ENCODE peak calls at places on chromosomes 4 and X, in seven cellular contexts. One of them, this sample, is unnamed.

GRCh38 chr4:118734491-118735205 is 49.5 kb downstream of the METTL14 start:
- DNase-seq in neural crest cell: no peak
- DNase-seq in substantia nigra: no peak
- DNase-seq in T-helper 9 cell: no peak
- DNase-seq in H9: no peak
- DNase-seq in M059J: no peak
- DNase-seq in activated CD4-positive, alpha-beta T cell treated with anti-CD3 and anti-CD28 coated beads, Interleukin-2, amount 50 U/mL, for 1 hour: no peak
- DNase-seq in this sample: no peak

GRCh38 chr4:119010909-119011606 is 122.4 kb downstream of the SYNPO2 start:
- DNase-seq in neural crest cell: no peak
- DNase-seq in substantia nigra: no peak
- DNase-seq in T-helper 9 cell: no peak
- DNase-seq in H9: no peak
- DNase-seq in M059J: no peak
- DNase-seq in activated CD4-positive, alpha-beta T cell treated with anti-CD3 and anti-CD28 coated beads, Interleukin-2, amount 50 U/mL, for 1 hour: no peak
- DNase-seq in this sample: no peak

GRCh38 chr4:155241664-155242063 is 33.2 kb downstream of the NPY2R start:
- DNase-seq in neural crest cell: no peak
- DNase-seq in substantia nigra: no peak
- DNase-seq in T-helper 9 cell: no peak
- DNase-seq in H9: no peak
- DNase-seq in M059J: no peak
- DNase-seq in activated CD4-positive, alpha-beta T cell treated with anti-CD3 and anti-CD28 coated beads, Interleukin-2, amount 50 U/mL, for 1 hour: no peak
- DNase-seq in this sample: peak

GRCh38 chr4:99817310-99817885 is 771 bp downstream of the DAPP1 start:
- DNase-seq in neural crest cell: no peak
- DNase-seq in substantia nigra: no peak
- DNase-seq in T-helper 9 cell: no peak
- DNase-seq in H9: no peak
- DNase-seq in M059J: no peak
- DNase-seq in activated CD4-positive, alpha-beta T cell treated with anti-CD3 and anti-CD28 coated beads, Interleukin-2, amount 50 U/mL, for 1 hour: no peak
- DNase-seq in this sample: no peak

GRCh38 chr4:7964890-7965662 is 25.4 kb upstream of the AFAP1 start:
- DNase-seq in neural crest cell: no peak
- DNase-seq in substantia nigra: no peak
- DNase-seq in T-helper 9 cell: peak
- DNase-seq in H9: peak
- DNase-seq in M059J: no peak
- DNase-seq in activated CD4-positive, alpha-beta T cell treated with anti-CD3 and anti-CD28 coated beads, Interleukin-2, amount 50 U/mL, for 1 hour: peak
- DNase-seq in this sample: no peak

GRCh38 chrX:9730078-9730477 is 35.6 kb downstream of the GPR143 start:
- DNase-seq in neural crest cell: no peak
- DNase-seq in substantia nigra: no peak
- DNase-seq in T-helper 9 cell: no peak
- DNase-seq in H9: no peak
- DNase-seq in M059J: no peak
- DNase-seq in activated CD4-positive, alpha-beta T cell treated with anti-CD3 and anti-CD28 coated beads, Interleukin-2, amount 50 U/mL, for 1 hour: no peak
- DNase-seq in this sample: no peak

GRCh38 chr4:15479089-15479912 is 9.6 kb downstream of the CC2D2A start:
- DNase-seq in neural crest cell: peak
- DNase-seq in substantia nigra: peak
- DNase-seq in T-helper 9 cell: no peak
- DNase-seq in H9: peak
- DNase-seq in M059J: peak
- DNase-seq in activated CD4-positive, alpha-beta T cell treated with anti-CD3 and anti-CD28 coated beads, Interleukin-2, amount 50 U/mL, for 1 hour: no peak
- DNase-seq in this sample: peak

GRCh38 chr4:60432911-60433310 is 767.2 kb upstream of the ADGRL3 start:
- DNase-seq in neural crest cell: no peak
- DNase-seq in substantia nigra: no peak
- DNase-seq in T-helper 9 cell: no peak
- DNase-seq in H9: no peak
- DNase-seq in M059J: no peak
- DNase-seq in activated CD4-positive, alpha-beta T cell treated with anti-CD3 and anti-CD28 coated beads, Interleukin-2, amount 50 U/mL, for 1 hour: no peak
- DNase-seq in this sample: no peak

GRCh38 chr4:26122690-26123089 is 198.1 kb upstream of the RBPJ start:
- DNase-seq in neural crest cell: no peak
- DNase-seq in substantia nigra: no peak
- DNase-seq in T-helper 9 cell: no peak
- DNase-seq in H9: no peak
- DNase-seq in M059J: no peak
- DNase-seq in activated CD4-positive, alpha-beta T cell treated with anti-CD3 and anti-CD28 coated beads, Interleukin-2, amount 50 U/mL, for 1 hour: no peak
- DNase-seq in this sample: no peak

GRCh38 chr4:127505203-127505602 is 127.6 kb upstream of the INTU start:
- DNase-seq in neural crest cell: no peak
- DNase-seq in substantia nigra: no peak
- DNase-seq in T-helper 9 cell: no peak
- DNase-seq in H9: no peak
- DNase-seq in M059J: peak
- DNase-seq in activated CD4-positive, alpha-beta T cell treated with anti-CD3 and anti-CD28 coated beads, Interleukin-2, amount 50 U/mL, for 1 hour: no peak
- DNase-seq in this sample: peak

GRCh38 chrX:67543818-67544217 is at the start of gene AR:
- DNase-seq in neural crest cell: peak
- DNase-seq in substantia nigra: peak
- DNase-seq in T-helper 9 cell: no peak
- DNase-seq in H9: peak
- DNase-seq in M059J: peak
- DNase-seq in activated CD4-positive, alpha-beta T cell treated with anti-CD3 and anti-CD28 coated beads, Interleukin-2, amount 50 U/mL, for 1 hour: no peak
- DNase-seq in this sample: peak

GRCh38 chrX:88903989-88904718 is 157.1 kb downstream of the CPXCR1 start:
- DNase-seq in neural crest cell: no peak
- DNase-seq in substantia nigra: no peak
- DNase-seq in T-helper 9 cell: no peak
- DNase-seq in H9: no peak
- DNase-seq in M059J: no peak
- DNase-seq in activated CD4-positive, alpha-beta T cell treated with anti-CD3 and anti-CD28 coated beads, Interleukin-2, amount 50 U/mL, for 1 hour: no peak
- DNase-seq in this sample: no peak

GRCh38 chr4:7074423-7074822 is 6.6 kb upstream of the GRPEL1 start:
- DNase-seq in neural crest cell: no peak
- DNase-seq in substantia nigra: no peak
- DNase-seq in T-helper 9 cell: no peak
- DNase-seq in H9: no peak
- DNase-seq in M059J: peak
- DNase-seq in activated CD4-positive, alpha-beta T cell treated with anti-CD3 and anti-CD28 coated beads, Interleukin-2, amount 50 U/mL, for 1 hour: no peak
- DNase-seq in this sample: peak

GRCh38 chr4:112704991-112705845 is 68.3 kb downstream of the LARP7 start:
- DNase-seq in neural crest cell: peak
- DNase-seq in substantia nigra: peak
- DNase-seq in T-helper 9 cell: peak
- DNase-seq in H9: peak
- DNase-seq in M059J: peak
- DNase-seq in activated CD4-positive, alpha-beta T cell treated with anti-CD3 and anti-CD28 coated beads, Interleukin-2, amount 50 U/mL, for 1 hour: no peak
- DNase-seq in this sample: peak

GRCh38 chr4:7782783-7783182 is 156.9 kb downstream of the AFAP1 start:
- DNase-seq in neural crest cell: no peak
- DNase-seq in substantia nigra: no peak
- DNase-seq in T-helper 9 cell: no peak
- DNase-seq in H9: no peak
- DNase-seq in M059J: no peak
- DNase-seq in activated CD4-positive, alpha-beta T cell treated with anti-CD3 and anti-CD28 coated beads, Interleukin-2, amount 50 U/mL, for 1 hour: no peak
- DNase-seq in this sample: no peak

GRCh38 chr4:80307774-80308465 is 27.6 kb upstream of the CFAP299 start:
- DNase-seq in neural crest cell: no peak
- DNase-seq in substantia nigra: no peak
- DNase-seq in T-helper 9 cell: no peak
- DNase-seq in H9: no peak
- DNase-seq in M059J: peak
- DNase-seq in activated CD4-positive, alpha-beta T cell treated with anti-CD3 and anti-CD28 coated beads, Interleukin-2, amount 50 U/mL, for 1 hour: no peak
- DNase-seq in this sample: peak

GRCh38 chrX:15815779-15816452 is 25.6 kb downstream of the ZRSR2 start:
- DNase-seq in neural crest cell: peak
- DNase-seq in substantia nigra: no peak
- DNase-seq in T-helper 9 cell: no peak
- DNase-seq in H9: peak
- DNase-seq in M059J: peak
- DNase-seq in activated CD4-positive, alpha-beta T cell treated with anti-CD3 and anti-CD28 coated beads, Interleukin-2, amount 50 U/mL, for 1 hour: peak
- DNase-seq in this sample: peak